ENCODE peak calls at places on chromosomes 6 and 20, in six cellular contexts. P, X, G, H, J and R are unnamed samples.

GRCh38 chr20:62159835-62160234 is 16.3 kb downstream of the SS18L1 start:
- DNase-seq in P (no peak), X (no peak), J (no peak), H (no peak), G (peak), R (peak)

GRCh38 chr6:74749211-74750142 is 456.4 kb downstream of the COL12A1 start:
- DNase-seq in X (no peak), G (peak), P (no peak), J (no peak), H (no peak), R (no peak)

GRCh38 chr6:16355699-16356481 is 117.5 kb downstream of the GMPR start:
- DNase-seq in G (peak), X (no peak), H (no peak), P (no peak), J (no peak), R (no peak)

GRCh38 chr20:17364681-17365080 is 137.8 kb downstream of the PCSK2 start:
- DNase-seq in P (no peak), G (no peak), X (no peak), J (no peak), H (no peak), R (no peak)

GRCh38 chr6:119428647-119429046 is 79.1 kb upstream of the MAN1A1 start:
- DNase-seq in G (no peak), H (no peak), P (no peak), J (no peak), X (no peak), R (no peak)

GRCh38 chr6:68572525-68572924 is 62.6 kb upstream of the ADGRB3 start:
- DNase-seq in J (no peak), G (peak), X (no peak), H (no peak), P (peak), R (peak)

GRCh38 chr6:19356692-19357091 is 480.5 kb upstream of the ID4 start:
- DNase-seq in G (no peak), J (no peak), H (no peak), P (no peak), X (no peak), R (no peak)

GRCh38 chr20:59013959-59014608 is 5.1 kb upstream of the TUBB1 start:
- DNase-seq in G (no peak), X (no peak), H (no peak), P (no peak), J (no peak), R (no peak)

GRCh38 chr6:16249971-16250370 is 11.6 kb downstream of the GMPR start:
- DNase-seq in J (no peak), H (no peak), X (no peak), G (no peak), P (no peak), R (no peak)

GRCh38 chr20:39378781-39379180 is 416.6 kb downstream of the DHX35 start:
- DNase-seq in H (no peak), X (no peak), G (no peak), P (no peak), J (no peak), R (no peak)

GRCh38 chr20:25008388-25009217 is 16.1 kb upstream of the APMAP start:
- DNase-seq in J (no peak), G (no peak), P (no peak), X (no peak), H (no peak), R (no peak)

GRCh38 chr20:33235696-33236095 is at the start of gene BPIFA1:
- DNase-seq in P (no peak), H (no peak), X (no peak), G (no peak), J (no peak), R (no peak)

GRCh38 chr20:33231237-33231636 is 4.6 kb upstream of the BPIFA1 start:
- DNase-seq in G (no peak), X (no peak), P (no peak), H (no peak), J (no peak), R (no peak)

GRCh38 chr20:33232486-33233072 is 3.2 kb upstream of the BPIFA1 start:
- DNase-seq in H (no peak), J (no peak), P (no peak), X (no peak), G (no peak), R (no peak)

GRCh38 chr20:33234050-33234449 is 1.7 kb upstream of the BPIFA1 start:
- DNase-seq in P (no peak), G (no peak), X (no peak), H (no peak), J (no peak), R (no peak)

GRCh38 chr20:33233129-33233774 is 2.5 kb upstream of the BPIFA1 start:
- DNase-seq in H (no peak), G (no peak), J (no peak), X (no peak), P (no peak), R (no peak)
- TF ChIP-seq CTCF in H (no peak), G (no peak), J (no peak), X (peak), P (no peak), R (no peak)

GRCh38 chr6:98471444-98471843 is 362.9 kb upstream of the POU3F2 start:
- DNase-seq in X (no peak), P (no peak), J (no peak), G (no peak), H (no peak), R (no peak)

DNA sequence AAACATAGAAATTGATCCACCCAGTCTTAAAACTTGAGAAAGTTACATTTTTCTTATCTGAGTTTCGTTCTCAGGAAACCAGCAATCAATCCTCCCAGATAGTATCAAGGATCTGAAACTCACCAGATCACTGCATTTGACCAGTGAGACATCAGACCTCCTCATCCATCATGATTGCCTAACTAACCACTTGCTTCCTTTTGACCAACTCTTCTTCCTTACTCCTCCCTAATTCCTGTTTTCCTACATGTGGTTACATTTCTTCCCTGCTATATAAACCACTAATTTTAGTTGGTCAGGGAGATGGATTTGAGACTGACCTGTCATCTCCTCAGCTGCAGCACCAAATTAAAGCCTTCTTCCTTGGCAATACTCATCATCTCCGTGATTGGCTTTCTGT is 357.1 kb upstream of the POU3F2 start:
- DNase-seq in G (no peak), X (no peak), P (no peak), H (no peak), J (no peak), R (no peak)
- TF ChIP-seq CTCF in G (no peak), X (no peak), P (no peak), H (no peak), J (no peak), R (no peak)

GRCh38 chr6:72048080-72048479 is 161.7 kb downstream of the RIMS1 start:
- DNase-seq in G (no peak), J (no peak), P (no peak), H (no peak), X (no peak), R (no peak)

GRCh38 chr6:72040106-72040505 is 153.8 kb downstream of the RIMS1 start:
- DNase-seq in H (no peak), J (no peak), X (no peak), G (no peak), P (no peak), R (no peak)

GRCh38 chr6:72037006-72037405 is 150.7 kb downstream of the RIMS1 start:
- DNase-seq in X (no peak), P (no peak), J (no peak), G (no peak), H (no peak), R (no peak)

DNA sequence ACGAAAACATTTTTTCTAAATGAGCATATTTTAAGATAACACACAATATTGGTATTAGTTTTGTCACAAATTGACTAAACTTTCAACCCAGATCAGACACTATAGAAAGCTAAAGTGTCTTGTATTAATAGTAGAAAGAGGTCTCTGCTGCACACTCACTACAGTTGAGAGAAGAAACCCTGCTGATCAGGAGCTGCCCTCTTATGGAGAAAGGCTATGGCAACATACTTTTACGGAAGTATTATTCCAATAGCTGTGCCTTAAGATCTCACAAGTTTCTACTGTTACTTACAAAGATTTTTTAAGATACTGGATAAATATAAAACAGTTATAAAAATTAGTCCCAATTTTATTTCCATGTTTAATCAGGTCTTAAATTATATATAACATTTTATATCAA is 155.7 kb downstream of the RIMS1 start:
- DNase-seq in J (no peak), X (no peak), P (no peak), G (no peak), H (no peak), R (no peak)
- TF ChIP-seq CTCF in J (no peak), X (peak), P (no peak), G (no peak), H (no peak), R (no peak)

DNA sequence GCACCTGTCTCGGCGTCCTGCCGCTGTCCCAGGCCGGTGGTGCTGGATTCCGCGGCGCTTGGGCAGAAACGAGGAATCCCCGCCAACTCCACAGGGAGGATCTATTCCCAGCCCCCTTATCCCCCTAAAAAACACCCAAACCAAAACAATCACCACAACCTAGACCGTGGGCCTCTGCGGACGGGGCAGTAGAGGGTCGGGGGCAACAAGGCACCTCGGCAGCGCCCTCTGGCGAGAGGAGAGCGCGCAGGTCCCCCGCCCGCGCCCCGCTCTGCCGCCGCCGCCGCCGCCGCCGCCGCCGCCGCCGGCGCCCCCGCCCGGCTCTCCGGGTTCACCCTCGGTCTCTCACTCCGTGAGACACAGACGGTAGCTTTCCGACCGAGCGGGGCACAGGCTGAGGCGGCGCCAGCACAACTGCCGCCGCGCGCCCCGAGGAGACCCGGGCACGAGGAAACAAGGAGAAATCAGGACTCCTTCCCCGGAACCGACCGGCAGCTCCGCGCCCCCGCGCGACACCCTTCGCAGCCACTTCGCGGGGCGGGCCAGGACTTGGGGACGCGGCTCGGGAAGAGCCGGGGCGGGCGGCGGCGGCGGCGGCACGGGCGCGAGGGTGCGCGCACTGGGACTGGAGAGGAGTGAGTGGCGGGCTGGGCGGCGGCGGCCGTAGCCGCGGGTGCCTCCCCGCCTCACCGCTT is at the start of gene SLC35F1:
- DNase-seq in J (peak), X (peak), P (peak), H (no peak), G (peak), R (peak)
- TF ChIP-seq CTCF in J (peak), X (peak), P (peak), H (peak), G (peak), R (peak)

GRCh38 chr6:83343121-83343520 is 87.7 kb downstream of the ME1 start:
- DNase-seq in P (no peak), G (no peak), J (no peak), H (no peak), X (no peak), R (no peak)
- TF ChIP-seq CTCF in P (no peak), G (no peak), J (no peak), H (no peak), X (no peak), R (no peak)